ENCODE peak calls at places on chromosomes 16 and 17, in ten cellular contexts. One of them, this sample, is unnamed.

GRCh38 chr17:73609078-73609477 is 35.2 kb downstream of the SDK2 start:
- DNase-seq in effector memory CD4-positive, alpha-beta T cell: no peak
- DNase-seq in heart right ventricle: no peak
- DNase-seq in cardiac muscle cell: no peak
- DNase-seq in transverse colon: no peak
- DNase-seq in foreskin fibroblast: no peak
- DNase-seq in GM06990: no peak
- DNase-seq in adrenal gland: no peak
- DNase-seq in small intestine: no peak
- DNase-seq in coronary artery: no peak
- DNase-seq in this sample: no peak

GRCh38 chr16:69190598-69190997 is 3.6 kb downstream of the SNTB2 start:
- DNase-seq in heart right ventricle: no peak
- DNase-seq in adrenal gland: no peak
- DNase-seq in cardiac muscle cell: no peak
- DNase-seq in small intestine: no peak
- DNase-seq in transverse colon: no peak
- DNase-seq in GM06990: no peak
- DNase-seq in coronary artery: no peak
- DNase-seq in effector memory CD4-positive, alpha-beta T cell: no peak
- DNase-seq in foreskin fibroblast: no peak
- DNase-seq in this sample: no peak

GRCh38 chr17:28982191-28982793 is 23.5 kb downstream of the SEZ6 start:
- DNase-seq in cardiac muscle cell: no peak
- DNase-seq in effector memory CD4-positive, alpha-beta T cell: peak
- DNase-seq in heart right ventricle: no peak
- DNase-seq in coronary artery: no peak
- DNase-seq in adrenal gland: no peak
- DNase-seq in foreskin fibroblast: no peak
- DNase-seq in small intestine: peak
- DNase-seq in transverse colon: peak
- DNase-seq in GM06990: peak
- DNase-seq in this sample: peak

GRCh38 chr17:81537856-81538555 is 9.8 kb downstream of the FSCN2 start:
- DNase-seq in foreskin fibroblast: no peak
- DNase-seq in coronary artery: no peak
- DNase-seq in GM06990: no peak
- DNase-seq in effector memory CD4-positive, alpha-beta T cell: no peak
- DNase-seq in cardiac muscle cell: peak
- DNase-seq in small intestine: no peak
- DNase-seq in transverse colon: no peak
- DNase-seq in adrenal gland: no peak
- DNase-seq in heart right ventricle: no peak
- DNase-seq in this sample: no peak

GRCh38 chr17:32899240-32900013 is 22.5 kb upstream of the MYO1D start:
- DNase-seq in adrenal gland: no peak
- DNase-seq in heart right ventricle: no peak
- DNase-seq in small intestine: no peak
- DNase-seq in cardiac muscle cell: peak
- DNase-seq in effector memory CD4-positive, alpha-beta T cell: no peak
- DNase-seq in transverse colon: no peak
- DNase-seq in foreskin fibroblast: no peak
- DNase-seq in GM06990: no peak
- DNase-seq in coronary artery: no peak
- DNase-seq in this sample: no peak

GRCh38 chr16:25007284-25007984 is 7.7 kb downstream of the ARHGAP17 start:
- DNase-seq in cardiac muscle cell: no peak
- DNase-seq in small intestine: no peak
- DNase-seq in coronary artery: no peak
- DNase-seq in heart right ventricle: no peak
- DNase-seq in foreskin fibroblast: peak
- DNase-seq in adrenal gland: no peak
- DNase-seq in GM06990: no peak
- DNase-seq in effector memory CD4-positive, alpha-beta T cell: no peak
- DNase-seq in transverse colon: no peak
- DNase-seq in this sample: no peak

GRCh38 chr17:1730345-1731193 is 6.1 kb downstream of the WDR81 start:
- DNase-seq in heart right ventricle: peak
- DNase-seq in coronary artery: no peak
- DNase-seq in adrenal gland: peak
- DNase-seq in small intestine: no peak
- DNase-seq in transverse colon: peak
- DNase-seq in effector memory CD4-positive, alpha-beta T cell: no peak
- DNase-seq in GM06990: no peak
- DNase-seq in cardiac muscle cell: no peak
- DNase-seq in foreskin fibroblast: peak
- DNase-seq in this sample: no peak

GRCh38 chr17:76080934-76081287 is 1.9 kb downstream of the ZACN start:
- DNase-seq in effector memory CD4-positive, alpha-beta T cell: no peak
- DNase-seq in heart right ventricle: no peak
- DNase-seq in foreskin fibroblast: peak
- DNase-seq in adrenal gland: no peak
- DNase-seq in GM06990: no peak
- DNase-seq in small intestine: no peak
- DNase-seq in cardiac muscle cell: no peak
- DNase-seq in transverse colon: no peak
- DNase-seq in coronary artery: no peak
- DNase-seq in this sample: no peak

GRCh38 chr17:17205368-17206148 is 575 bp downstream of the PLD6 start:
- DNase-seq in heart right ventricle: peak
- DNase-seq in transverse colon: peak
- DNase-seq in cardiac muscle cell: no peak
- DNase-seq in small intestine: peak
- DNase-seq in effector memory CD4-positive, alpha-beta T cell: peak
- DNase-seq in foreskin fibroblast: peak
- DNase-seq in adrenal gland: peak
- DNase-seq in GM06990: peak
- DNase-seq in coronary artery: no peak
- DNase-seq in this sample: peak

GRCh38 chr17:50834786-50835562 is 412 bp upstream of the WFIKKN2 start:
- DNase-seq in heart right ventricle: no peak
- DNase-seq in effector memory CD4-positive, alpha-beta T cell: no peak
- DNase-seq in transverse colon: no peak
- DNase-seq in cardiac muscle cell: peak
- DNase-seq in adrenal gland: no peak
- DNase-seq in small intestine: peak
- DNase-seq in coronary artery: peak
- DNase-seq in GM06990: no peak
- DNase-seq in foreskin fibroblast: peak
- DNase-seq in this sample: no peak

GRCh38 chr17:50832267-50833227 is 2.8 kb upstream of the WFIKKN2 start:
- DNase-seq in heart right ventricle: no peak
- DNase-seq in effector memory CD4-positive, alpha-beta T cell: no peak
- DNase-seq in GM06990: no peak
- DNase-seq in cardiac muscle cell: no peak
- DNase-seq in coronary artery: peak
- DNase-seq in transverse colon: no peak
- DNase-seq in foreskin fibroblast: no peak
- DNase-seq in adrenal gland: no peak
- DNase-seq in small intestine: no peak
- DNase-seq in this sample: no peak

GRCh38 chr17:50835563-50836231 is at the start of gene WFIKKN2:
- DNase-seq in small intestine: peak
- DNase-seq in foreskin fibroblast: no peak
- DNase-seq in coronary artery: peak
- DNase-seq in effector memory CD4-positive, alpha-beta T cell: no peak
- DNase-seq in heart right ventricle: no peak
- DNase-seq in transverse colon: peak
- DNase-seq in adrenal gland: no peak
- DNase-seq in cardiac muscle cell: no peak
- DNase-seq in GM06990: no peak
- DNase-seq in this sample: no peak

GRCh38 chr17:50833396-50834125 is 1.8 kb upstream of the WFIKKN2 start:
- DNase-seq in foreskin fibroblast: no peak
- DNase-seq in transverse colon: no peak
- DNase-seq in small intestine: no peak
- DNase-seq in adrenal gland: no peak
- DNase-seq in effector memory CD4-positive, alpha-beta T cell: no peak
- DNase-seq in heart right ventricle: no peak
- DNase-seq in GM06990: no peak
- DNase-seq in coronary artery: peak
- DNase-seq in cardiac muscle cell: no peak
- DNase-seq in this sample: no peak

DNA sequence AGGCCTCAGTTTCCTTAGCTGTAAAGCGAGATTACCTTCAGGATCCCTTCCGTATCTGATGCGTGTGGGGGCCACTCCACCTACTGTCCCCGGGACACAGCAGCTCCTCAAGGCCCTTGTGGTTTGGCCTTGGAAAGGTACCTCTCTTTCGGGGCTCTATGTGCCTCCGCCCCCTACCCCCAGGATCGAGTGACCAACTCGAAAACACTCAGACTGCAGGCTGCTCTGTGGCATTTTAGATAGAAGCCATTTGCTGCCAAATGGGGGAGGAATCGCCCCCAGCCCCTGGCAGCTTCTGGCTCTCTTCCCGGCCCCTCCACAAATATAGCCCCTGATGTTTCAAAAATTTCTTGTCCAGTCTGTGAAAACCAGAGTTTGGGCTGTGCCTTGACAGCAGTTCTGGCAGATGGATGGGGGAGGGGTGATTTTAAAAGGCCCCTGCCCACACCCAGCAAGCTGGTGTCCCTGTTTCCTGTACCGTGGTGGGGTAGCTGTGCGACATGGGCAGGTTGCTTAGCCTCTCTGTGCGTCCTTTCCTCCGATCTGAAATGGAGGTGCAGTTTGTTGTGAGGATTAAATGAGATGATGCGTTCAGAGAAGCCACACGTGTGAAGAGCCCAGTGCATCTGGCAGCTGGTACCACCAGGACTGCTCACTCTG is 1.1 kb upstream of the WFIKKN2 start:
- DNase-seq in small intestine: no peak
- DNase-seq in adrenal gland: no peak
- DNase-seq in cardiac muscle cell: no peak
- DNase-seq in GM06990: no peak
- DNase-seq in effector memory CD4-positive, alpha-beta T cell: no peak
- DNase-seq in foreskin fibroblast: no peak
- DNase-seq in coronary artery: peak
- DNase-seq in transverse colon: no peak
- DNase-seq in heart right ventricle: no peak
- DNase-seq in this sample: no peak
- H3K4me3 ChIP-seq in small intestine: no peak
- H3K4me3 ChIP-seq in adrenal gland: no peak
- H3K4me3 ChIP-seq in cardiac muscle cell: no peak
- H3K4me3 ChIP-seq in GM06990: no peak
- H3K4me3 ChIP-seq in effector memory CD4-positive, alpha-beta T cell: no peak
- H3K4me3 ChIP-seq in foreskin fibroblast: no peak
- H3K4me3 ChIP-seq in coronary artery: peak
- H3K4me3 ChIP-seq in transverse colon: peak
- H3K4me3 ChIP-seq in heart right ventricle: peak
- H3K4me3 ChIP-seq in this sample: no peak

DNA sequence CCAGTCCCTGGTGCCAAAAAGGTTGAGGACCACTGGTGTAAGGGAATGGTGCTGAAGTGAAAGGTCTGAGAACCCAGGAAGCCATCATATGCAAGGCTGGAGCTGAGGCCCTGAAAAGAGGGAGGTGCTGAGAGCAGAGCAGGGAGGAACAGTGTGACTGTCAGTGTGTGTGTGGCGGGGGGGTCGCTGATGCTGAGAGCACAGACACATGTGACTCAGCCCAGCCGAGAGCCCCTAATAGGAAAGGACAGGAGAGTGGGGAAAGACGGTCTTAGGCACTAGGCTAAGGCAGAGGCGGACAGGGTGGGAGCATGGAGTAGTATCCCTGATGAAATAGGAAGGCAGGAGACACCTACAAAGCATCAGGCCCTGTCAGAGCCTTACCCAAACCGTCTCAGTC is 1.2 kb downstream of the B9D1 start:
- DNase-seq in small intestine: no peak
- DNase-seq in GM06990: no peak
- DNase-seq in transverse colon: peak
- DNase-seq in heart right ventricle: no peak
- DNase-seq in cardiac muscle cell: no peak
- DNase-seq in effector memory CD4-positive, alpha-beta T cell: no peak
- DNase-seq in foreskin fibroblast: no peak
- DNase-seq in adrenal gland: no peak
- DNase-seq in coronary artery: no peak
- DNase-seq in this sample: no peak
- H3K4me3 ChIP-seq in small intestine: no peak
- H3K4me3 ChIP-seq in GM06990: no peak
- H3K4me3 ChIP-seq in transverse colon: no peak
- H3K4me3 ChIP-seq in heart right ventricle: no peak
- H3K4me3 ChIP-seq in cardiac muscle cell: no peak
- H3K4me3 ChIP-seq in effector memory CD4-positive, alpha-beta T cell: no peak
- H3K4me3 ChIP-seq in foreskin fibroblast: peak
- H3K4me3 ChIP-seq in adrenal gland: no peak
- H3K4me3 ChIP-seq in coronary artery: no peak
- H3K4me3 ChIP-seq in this sample: no peak

DNA sequence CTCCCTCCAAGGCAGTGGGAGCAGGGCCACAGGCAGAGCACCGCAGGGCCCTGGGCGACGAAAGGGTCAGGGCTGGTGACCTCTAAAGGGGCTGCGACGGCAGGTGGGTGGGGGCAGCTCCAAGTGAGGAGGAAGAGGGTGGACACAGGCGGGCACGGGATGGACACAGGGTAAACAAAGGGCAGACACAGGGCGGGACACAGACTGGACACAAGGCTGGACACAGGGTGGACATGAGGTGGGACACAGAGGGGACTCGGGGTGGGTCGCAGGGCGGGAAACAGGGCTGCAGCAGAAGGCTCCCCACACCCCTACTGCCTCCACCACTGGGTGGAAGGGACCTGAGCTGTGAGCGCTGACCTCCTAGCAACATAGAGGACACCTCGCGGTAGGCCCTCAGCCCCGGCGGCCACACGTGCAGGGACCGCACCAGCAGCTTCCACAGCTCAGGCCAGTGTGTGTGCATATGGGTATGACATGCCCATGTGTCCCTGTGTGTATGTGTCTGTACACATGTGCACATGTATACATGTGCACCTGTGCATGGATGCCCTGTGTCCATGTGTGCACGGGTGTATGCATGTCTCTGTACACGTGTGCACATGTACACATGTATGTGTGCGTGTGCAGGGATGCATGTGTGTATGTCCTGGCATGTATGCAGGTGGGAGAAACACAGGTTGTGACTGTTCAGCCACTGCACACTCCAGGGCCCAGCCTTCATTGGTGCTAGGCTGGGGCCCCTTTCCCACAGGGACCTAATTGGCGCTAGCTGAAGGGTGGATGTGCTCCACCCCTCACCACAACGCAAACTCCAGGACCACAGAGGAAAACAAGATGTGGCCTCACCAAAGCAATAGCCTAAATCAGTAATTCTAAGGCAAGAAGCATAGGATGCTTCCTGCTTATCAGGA is 7.6 kb downstream of the LMF1 start:
- DNase-seq in GM06990: no peak
- DNase-seq in transverse colon: no peak
- DNase-seq in foreskin fibroblast: no peak
- DNase-seq in heart right ventricle: no peak
- DNase-seq in coronary artery: no peak
- DNase-seq in adrenal gland: no peak
- DNase-seq in small intestine: no peak
- DNase-seq in cardiac muscle cell: no peak
- DNase-seq in effector memory CD4-positive, alpha-beta T cell: no peak
- DNase-seq in this sample: no peak
- H3K4me3 ChIP-seq in GM06990: no peak
- H3K4me3 ChIP-seq in transverse colon: no peak
- H3K4me3 ChIP-seq in foreskin fibroblast: no peak
- H3K4me3 ChIP-seq in heart right ventricle: no peak
- H3K4me3 ChIP-seq in coronary artery: no peak
- H3K4me3 ChIP-seq in adrenal gland: no peak
- H3K4me3 ChIP-seq in small intestine: no peak
- H3K4me3 ChIP-seq in cardiac muscle cell: no peak
- H3K4me3 ChIP-seq in effector memory CD4-positive, alpha-beta T cell: no peak
- H3K4me3 ChIP-seq in this sample: peak

GRCh38 chr17:70086468-70086867 is 11.4 kb downstream of the KCNJ16 start:
- DNase-seq in effector memory CD4-positive, alpha-beta T cell: no peak
- DNase-seq in GM06990: no peak
- DNase-seq in small intestine: no peak
- DNase-seq in adrenal gland: no peak
- DNase-seq in heart right ventricle: no peak
- DNase-seq in transverse colon: no peak
- DNase-seq in coronary artery: no peak
- DNase-seq in foreskin fibroblast: no peak
- DNase-seq in cardiac muscle cell: no peak
- DNase-seq in this sample: no peak
- H3K4me3 ChIP-seq in effector memory CD4-positive, alpha-beta T cell: no peak
- H3K4me3 ChIP-seq in GM06990: no peak
- H3K4me3 ChIP-seq in small intestine: no peak
- H3K4me3 ChIP-seq in adrenal gland: no peak
- H3K4me3 ChIP-seq in heart right ventricle: no peak
- H3K4me3 ChIP-seq in transverse colon: no peak
- H3K4me3 ChIP-seq in coronary artery: no peak
- H3K4me3 ChIP-seq in foreskin fibroblast: no peak
- H3K4me3 ChIP-seq in cardiac muscle cell: no peak
- H3K4me3 ChIP-seq in this sample: no peak